ENCODE peak calls at places on chromosomes 2 and 18, in five cellular contexts. D is gastrocnemius medialis, I is K562, S is A549, N is IMR-90. B is an unnamed sample.

GRCh38 chr18:45602926-45603325 is 12.3 kb upstream of the SLC14A2 start:
- DNase-seq in D (no peak), I (no peak), S (no peak), N (no peak), B (no peak)

GRCh38 chr2:165182029-165182428 is 21.8 kb downstream of the SCN3A start:
- DNase-seq in D (no peak), I (no peak), S (no peak), N (no peak), B (no peak)

GRCh38 chr2:181471227-181471626 is 14.0 kb downstream of the ITGA4 start:
- DNase-seq in D (no peak), I (no peak), S (no peak), N (peak; percentile 7), B (peak; percentile 34)

GRCh38 chr2:127563458-127564428 is 28.3 kb downstream of the MYO7B start:
- DNase-seq in D (no peak), I (no peak), S (no peak), N (no peak), B (no peak)

GRCh38 chr2:60091311-60091710 is 462.1 kb downstream of the BCL11A start:
- DNase-seq in D (no peak), I (no peak), S (no peak), N (no peak), B (no peak)

GRCh38 chr2:226601881-226602280 is 197.7 kb downstream of the IRS1 start:
- DNase-seq in D (no peak), I (no peak), S (no peak), N (peak; percentile 80), B (no peak)

GRCh38 chr18:47485221-47485797 is 233.8 kb upstream of the SKOR2 start:
- DNase-seq in D (no peak), I (no peak), S (no peak), N (no peak), B (no peak)

GRCh38 chr2:46308629-46309028 is 11.4 kb downstream of the EPAS1 start:
- DNase-seq in D (no peak), I (no peak), S (no peak), N (no peak), B (no peak)

GRCh38 chr18:61676763-61677434 is 215.9 kb downstream of the RNF152 start:
- DNase-seq in D (no peak), I (no peak), S (no peak), N (peak; percentile 83), B (no peak)

GRCh38 chr2:71548589-71549485 is 95.5 kb downstream of the DYSF start:
- DNase-seq in D (peak; percentile 73), I (peak; percentile 84), S (peak; percentile 79), N (peak; percentile 34), B (peak; percentile 66)

GRCh38 chr2:65402780-65403528 is 29.4 kb downstream of the SPRED2 start:
- DNase-seq in D (no peak), I (no peak), S (no peak), N (no peak), B (no peak)

GRCh38 chr2:175181104-175181876 is at the start of gene ATP5MC3:
- DNase-seq in D (peak; percentile 96), I (peak; percentile 98), S (peak; percentile 97), N (peak; percentile 91), B (peak; percentile 96)
- TF ChIP-seq POLR2A in D (peak; percentile 77), I (peak; percentile 99), S (peak; percentile 91), N (peak; percentile 58), B (peak; percentile 88)

DNA sequence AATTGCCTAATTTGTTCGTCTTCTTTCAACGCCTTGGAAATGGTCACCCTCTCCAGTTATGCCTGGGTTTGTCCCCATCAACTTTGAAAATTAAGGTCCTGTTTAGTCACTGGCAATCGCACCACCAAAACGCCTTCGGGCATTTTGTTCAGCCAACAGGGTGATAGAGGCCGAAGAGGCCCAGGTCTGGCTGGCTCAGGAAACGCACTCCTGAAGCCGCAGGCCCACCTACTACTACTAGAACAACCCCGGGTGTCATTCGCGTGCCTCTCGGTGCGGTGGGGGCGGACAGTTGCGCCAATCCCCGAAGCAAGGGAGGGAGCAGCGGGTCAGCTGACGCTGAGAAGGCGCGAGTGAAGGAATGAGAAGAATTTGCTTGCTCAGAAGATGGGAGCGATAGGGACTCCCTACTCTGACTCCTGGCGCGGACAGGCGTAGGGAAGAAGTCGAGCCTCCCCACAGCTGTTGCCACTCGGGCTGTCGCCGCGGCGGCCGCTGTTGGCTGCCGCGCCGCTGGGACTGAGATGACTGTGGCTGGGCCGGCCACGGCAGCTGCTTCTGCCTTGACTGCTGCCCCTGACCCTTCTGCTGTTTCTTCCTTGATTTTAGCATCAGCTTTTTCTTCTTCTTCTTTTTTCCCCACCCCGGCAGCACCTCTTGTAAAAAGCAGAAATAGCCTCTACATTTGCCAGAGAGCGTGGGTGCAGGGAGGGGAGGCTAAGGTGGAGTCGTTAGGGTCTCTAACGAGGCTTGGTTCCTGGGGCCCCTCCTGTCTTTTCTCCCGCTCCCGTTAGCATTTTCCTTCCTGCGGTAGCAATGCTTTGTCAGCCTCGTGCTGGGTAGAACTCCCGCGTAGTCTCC is 387.6 kb downstream of the FIGN start:
- DNase-seq in D (peak; percentile 65), I (no peak), S (peak; percentile 92), N (peak; percentile 87), B (peak; percentile 30)
- TF ChIP-seq POLR2A in D (no peak), I (no peak), S (no peak), N (peak; percentile 48), B (no peak)

DNA sequence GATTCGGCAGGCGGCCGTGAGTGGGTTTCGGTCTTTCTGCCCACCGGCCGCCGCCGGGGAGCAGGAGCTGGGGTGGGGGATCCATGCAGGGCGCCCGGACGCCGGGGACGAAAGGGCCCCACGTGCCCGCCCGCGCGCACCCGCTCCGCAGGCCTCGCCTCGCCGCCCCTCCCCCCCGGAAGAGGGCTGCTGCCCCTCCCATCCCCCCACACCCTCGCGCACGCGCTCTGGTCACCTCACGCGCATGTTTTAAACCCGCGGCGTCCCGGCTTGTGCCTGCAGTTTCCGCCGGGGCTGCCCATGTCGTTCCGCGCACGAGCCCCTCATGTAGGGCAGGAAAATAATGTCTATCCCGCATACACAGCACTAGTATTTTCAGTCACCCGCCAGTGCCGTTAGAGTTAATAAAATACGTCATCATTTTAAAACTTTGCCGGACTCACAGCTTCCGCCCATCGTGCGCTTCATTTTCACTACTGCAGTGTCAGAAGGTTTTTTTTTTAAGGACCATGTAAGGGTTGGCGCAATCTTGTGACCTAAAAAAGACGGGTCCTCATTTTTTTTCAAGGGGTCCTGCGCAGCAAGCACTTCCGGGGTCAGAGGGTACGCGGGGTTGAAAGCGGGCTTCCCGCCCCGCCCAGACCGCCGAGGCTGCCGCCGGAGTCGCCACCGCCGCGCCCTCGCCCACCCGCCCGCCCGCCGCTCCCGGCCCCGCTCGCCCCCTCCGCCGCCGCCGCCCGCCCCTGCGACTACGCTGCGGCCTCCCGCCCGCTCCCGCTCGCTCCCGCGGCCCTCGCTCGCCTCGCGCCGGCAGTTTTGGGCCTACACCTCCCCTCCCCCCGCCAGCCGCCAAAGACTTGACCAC is at the start of gene PCBP1:
- DNase-seq in D (peak; percentile 94), I (peak; percentile 94), S (peak; percentile 97), N (peak; percentile 95), B (peak; percentile 99)
- TF ChIP-seq POLR2A in D (peak; percentile 90), I (peak; percentile 80), S (peak; percentile 57), N (peak; percentile 76), B (peak; percentile 68)

GRCh38 chr18:449374-449773 is 51.1 kb downstream of the COLEC12 start:
- DNase-seq in D (no peak), I (no peak), S (no peak), N (no peak), B (no peak)

GRCh38 chr18:452801-453200 is 47.7 kb downstream of the COLEC12 start:
- DNase-seq in D (no peak), I (no peak), S (no peak), N (no peak), B (no peak)

GRCh38 chr18:445090-445489 is 55.4 kb downstream of the COLEC12 start:
- DNase-seq in D (no peak), I (no peak), S (no peak), N (no peak), B (no peak)

GRCh38 chr18:448116-448515 is 52.4 kb downstream of the COLEC12 start:
- DNase-seq in D (no peak), I (no peak), S (no peak), N (peak; percentile 22), B (no peak)

GRCh38 chr18:446941-447560 is 53.5 kb downstream of the COLEC12 start:
- DNase-seq in D (no peak), I (no peak), S (no peak), N (peak; percentile 57), B (no peak)
- TF ChIP-seq POLR2A in D (no peak), I (no peak), S (no peak), N (no peak), B (no peak)

GRCh38 chr2:215421859-215422461 is 13.9 kb downstream of the FN1 start:
- DNase-seq in D (no peak), I (peak; percentile 16), S (no peak), N (no peak), B (no peak)

GRCh38 chr2:215423928-215424540 is 11.8 kb downstream of the FN1 start:
- DNase-seq in D (no peak), I (no peak), S (no peak), N (no peak), B (no peak)

GRCh38 chr2:215425021-215425782 is 10.7 kb downstream of the FN1 start:
- DNase-seq in D (no peak), I (no peak), S (no peak), N (peak; percentile 44), B (no peak)

GRCh38 chr2:215422676-215423075 is 13.2 kb downstream of the FN1 start:
- DNase-seq in D (no peak), I (no peak), S (no peak), N (no peak), B (no peak)

GRCh38 chr2:215423234-215423633 is 12.6 kb downstream of the FN1 start:
- DNase-seq in D (no peak), I (no peak), S (no peak), N (no peak), B (no peak)
- TF ChIP-seq POLR2A in D (no peak), I (no peak), S (no peak), N (no peak), B (no peak)

DNA sequence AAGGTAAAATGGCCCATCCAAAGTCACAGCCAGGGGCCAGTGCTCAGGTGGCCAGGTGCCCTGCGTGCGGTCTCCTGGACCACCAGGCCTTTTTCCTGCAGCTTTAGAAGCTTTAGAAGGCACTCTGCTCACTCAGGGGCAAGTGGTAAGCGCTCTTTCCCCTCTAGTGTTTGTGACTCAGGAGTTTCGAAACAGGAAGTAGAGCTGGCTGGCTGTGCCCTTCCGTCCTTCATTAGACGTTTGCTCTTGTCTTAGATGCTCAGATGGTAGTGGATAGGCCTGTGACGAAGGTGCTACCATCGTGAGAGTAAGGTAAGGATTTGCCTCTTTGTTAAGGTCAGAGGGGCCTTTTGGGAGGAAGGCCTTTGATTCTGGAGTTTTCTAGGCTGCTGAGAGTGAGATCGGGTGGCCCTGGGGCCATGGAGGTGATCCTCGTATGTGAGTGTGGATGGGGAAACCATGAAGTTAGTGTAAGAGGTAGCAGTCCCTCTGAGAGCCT is at the start of gene CASP8:
- DNase-seq in D (peak; percentile 35), I (no peak), S (peak; percentile 37), N (peak; percentile 53), B (peak; percentile 67)
- TF ChIP-seq POLR2A in D (no peak), I (peak; percentile 48), S (no peak), N (no peak), B (peak; percentile 69)

B was measured in erythroblast.